ENCODE peak calls at places on chromosome 2, in six cellular contexts. One of them, this sample, is unnamed.

GRCh38 chr2:218284106-218284811 is 8.0 kb downstream of the TMBIM1 start:
- DNase-seq in endodermal cell: no peak
- DNase-seq in tibial nerve: no peak
- DNase-seq in upper lobe of right lung: no peak
- DNase-seq in tibial artery: peak; percentile 87
- DNase-seq in IMR-90: peak; percentile 80
- DNase-seq in this sample: no peak

GRCh38 chr2:26530141-26530540 is 52.2 kb upstream of the OTOF start:
- DNase-seq in IMR-90: no peak
- DNase-seq in upper lobe of right lung: peak; percentile 35
- DNase-seq in tibial nerve: no peak
- DNase-seq in tibial artery: peak; percentile 29
- DNase-seq in endodermal cell: peak; percentile 39
- DNase-seq in this sample: no peak

GRCh38 chr2:36059684-36060083 is 295.9 kb upstream of the CRIM1 start:
- DNase-seq in IMR-90: no peak
- DNase-seq in tibial nerve: no peak
- DNase-seq in endodermal cell: no peak
- DNase-seq in tibial artery: no peak
- DNase-seq in upper lobe of right lung: no peak
- DNase-seq in this sample: no peak

GRCh38 chr2:73759287-73759764 is 20.6 kb downstream of the DUSP11 start:
- DNase-seq in tibial artery: no peak
- DNase-seq in tibial nerve: no peak
- DNase-seq in upper lobe of right lung: no peak
- DNase-seq in IMR-90: peak; percentile 58
- DNase-seq in endodermal cell: no peak
- DNase-seq in this sample: peak; percentile 29

GRCh38 chr2:223580951-223581350 is 21.2 kb downstream of the SCG2 start:
- DNase-seq in endodermal cell: no peak
- DNase-seq in upper lobe of right lung: no peak
- DNase-seq in IMR-90: peak; percentile 84
- DNase-seq in tibial nerve: no peak
- DNase-seq in tibial artery: no peak
- DNase-seq in this sample: no peak

GRCh38 chr2:216016581-216016980 is 3.2 kb upstream of the MREG start:
- DNase-seq in upper lobe of right lung: no peak
- DNase-seq in IMR-90: no peak
- DNase-seq in endodermal cell: no peak
- DNase-seq in tibial artery: no peak
- DNase-seq in tibial nerve: no peak
- DNase-seq in this sample: no peak

GRCh38 chr2:238227587-238228032 is 12.2 kb downstream of the HES6 start:
- DNase-seq in tibial nerve: no peak
- DNase-seq in upper lobe of right lung: no peak
- DNase-seq in tibial artery: no peak
- DNase-seq in endodermal cell: no peak
- DNase-seq in IMR-90: no peak
- DNase-seq in this sample: no peak

GRCh38 chr2:177275041-177275440 is 10.5 kb upstream of the NFE2L2 start:
- DNase-seq in upper lobe of right lung: no peak
- DNase-seq in tibial nerve: no peak
- DNase-seq in tibial artery: no peak
- DNase-seq in endodermal cell: no peak
- DNase-seq in IMR-90: peak; percentile 94
- DNase-seq in this sample: no peak

GRCh38 chr2:65136253-65136652 is 6.3 kb upstream of the RAB1A start:
- DNase-seq in tibial nerve: no peak
- DNase-seq in upper lobe of right lung: no peak
- DNase-seq in IMR-90: no peak
- DNase-seq in tibial artery: no peak
- DNase-seq in endodermal cell: no peak
- DNase-seq in this sample: no peak

GRCh38 chr2:236341721-236342120 is 77.5 kb upstream of the ASB18 start:
- DNase-seq in IMR-90: no peak
- DNase-seq in upper lobe of right lung: no peak
- DNase-seq in tibial artery: no peak
- DNase-seq in tibial nerve: no peak
- DNase-seq in endodermal cell: no peak
- DNase-seq in this sample: no peak

GRCh38 chr2:238169021-238169707 is 10.4 kb downstream of the ERFE start:
- DNase-seq in tibial artery: peak; percentile 85
- DNase-seq in tibial nerve: peak; percentile 84
- DNase-seq in IMR-90: peak; percentile 98
- DNase-seq in upper lobe of right lung: peak; percentile 10
- DNase-seq in endodermal cell: no peak
- DNase-seq in this sample: peak; percentile 10

GRCh38 chr2:36708119-36708741 is 11.7 kb downstream of the VIT start:
- DNase-seq in tibial artery: no peak
- DNase-seq in endodermal cell: no peak
- DNase-seq in upper lobe of right lung: no peak
- DNase-seq in tibial nerve: peak; percentile 47
- DNase-seq in IMR-90: peak; percentile 17
- DNase-seq in this sample: peak; percentile 23

GRCh38 chr2:36609507-36609906 is 11.5 kb upstream of the FEZ2 start:
- DNase-seq in endodermal cell: no peak
- DNase-seq in tibial artery: no peak
- DNase-seq in tibial nerve: no peak
- DNase-seq in IMR-90: no peak
- DNase-seq in upper lobe of right lung: no peak
- DNase-seq in this sample: no peak

GRCh38 chr2:130252880-130253645 is 54.8 kb upstream of the TUBA3E start:
- DNase-seq in upper lobe of right lung: no peak
- DNase-seq in tibial nerve: no peak
- DNase-seq in IMR-90: no peak
- DNase-seq in endodermal cell: no peak
- DNase-seq in tibial artery: no peak
- DNase-seq in this sample: no peak

GRCh38 chr2:33034784-33035183 is 88.0 kb downstream of the LTBP1 start:
- DNase-seq in tibial artery: no peak
- DNase-seq in upper lobe of right lung: no peak
- DNase-seq in IMR-90: no peak
- DNase-seq in endodermal cell: no peak
- DNase-seq in tibial nerve: peak; percentile 18
- DNase-seq in this sample: no peak
- TF ChIP-seq CTCF in tibial artery: peak; percentile 62
- TF ChIP-seq CTCF in upper lobe of right lung: peak; percentile 40
- TF ChIP-seq CTCF in IMR-90: peak; percentile 38
- TF ChIP-seq CTCF in endodermal cell: no peak
- TF ChIP-seq CTCF in tibial nerve: peak; percentile 67
- TF ChIP-seq CTCF in this sample: peak; percentile 23

GRCh38 chr2:184765048-184765881 is 166.9 kb downstream of the ZNF804A start:
- DNase-seq in tibial artery: no peak
- DNase-seq in endodermal cell: no peak
- DNase-seq in IMR-90: no peak
- DNase-seq in upper lobe of right lung: no peak
- DNase-seq in tibial nerve: no peak
- DNase-seq in this sample: no peak
- H3K4me3 ChIP-seq in tibial artery: no peak overlapping the region
- H3K4me3 ChIP-seq in endodermal cell: no peak overlapping the region
- H3K4me3 ChIP-seq in IMR-90: peak overlapping the region; percentile 23
- H3K4me3 ChIP-seq in upper lobe of right lung: peak overlapping the region; percentile 18
- H3K4me3 ChIP-seq in tibial nerve: no peak overlapping the region
- H3K4me3 ChIP-seq in this sample: no peak overlapping the region

GRCh38 chr2:28457237-28457636 is 38.6 kb upstream of the PLB1 start:
- DNase-seq in endodermal cell: peak; percentile 78
- DNase-seq in IMR-90: no peak
- DNase-seq in upper lobe of right lung: no peak
- DNase-seq in tibial nerve: no peak
- DNase-seq in tibial artery: no peak
- DNase-seq in this sample: no peak
- TF ChIP-seq CTCF in endodermal cell: peak; percentile 63
- TF ChIP-seq CTCF in IMR-90: no peak
- TF ChIP-seq CTCF in upper lobe of right lung: no peak
- TF ChIP-seq CTCF in tibial nerve: no peak
- TF ChIP-seq CTCF in tibial artery: no peak
- TF ChIP-seq CTCF in this sample: no peak

GRCh38 chr2:166337932-166338331 is 37.8 kb downstream of the SCN9A start:
- DNase-seq in IMR-90: no peak
- DNase-seq in tibial artery: no peak
- DNase-seq in upper lobe of right lung: no peak
- DNase-seq in tibial nerve: no peak
- DNase-seq in endodermal cell: no peak
- DNase-seq in this sample: no peak
- H3K4me3 ChIP-seq in IMR-90: no peak overlapping the region
- H3K4me3 ChIP-seq in tibial artery: no peak overlapping the region
- H3K4me3 ChIP-seq in upper lobe of right lung: no peak overlapping the region
- H3K4me3 ChIP-seq in tibial nerve: no peak overlapping the region
- H3K4me3 ChIP-seq in endodermal cell: no peak overlapping the region
- H3K4me3 ChIP-seq in this sample: no peak overlapping the region

GRCh38 chr2:58710795-58711279 is 469.7 kb upstream of the FANCL start:
- DNase-seq in IMR-90: no peak
- DNase-seq in tibial nerve: no peak
- DNase-seq in tibial artery: no peak
- DNase-seq in upper lobe of right lung: no peak
- DNase-seq in endodermal cell: no peak
- DNase-seq in this sample: no peak

GRCh38 chr2:58709274-58709673 is 468.1 kb upstream of the FANCL start:
- DNase-seq in IMR-90: no peak
- DNase-seq in tibial nerve: no peak
- DNase-seq in tibial artery: no peak
- DNase-seq in endodermal cell: no peak
- DNase-seq in upper lobe of right lung: no peak
- DNase-seq in this sample: no peak

GRCh38 chr2:58709687-58710354 is 468.7 kb upstream of the FANCL start:
- DNase-seq in endodermal cell: no peak
- DNase-seq in IMR-90: no peak
- DNase-seq in upper lobe of right lung: no peak
- DNase-seq in tibial nerve: no peak
- DNase-seq in tibial artery: no peak
- DNase-seq in this sample: no peak

DNA sequence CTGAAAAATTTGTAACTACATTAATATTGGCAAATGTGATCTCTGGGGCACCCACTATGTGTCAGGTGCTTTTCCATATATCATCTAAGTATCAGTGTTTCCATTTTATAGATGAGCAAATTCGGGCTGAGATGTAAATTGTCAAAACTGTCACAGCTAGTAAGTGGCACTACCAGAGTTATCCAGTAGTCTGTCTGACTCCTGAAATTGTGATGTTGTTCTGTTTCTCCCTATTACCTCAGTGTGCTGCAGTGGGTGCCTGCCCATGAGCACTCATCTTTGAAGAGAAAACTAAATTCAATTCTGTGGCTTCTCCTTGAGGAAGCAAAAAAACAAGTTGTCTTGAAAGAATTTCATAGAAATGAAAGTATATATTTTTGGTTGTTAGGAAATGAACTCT is 467.4 kb upstream of the FANCL start:
- DNase-seq in upper lobe of right lung: no peak
- DNase-seq in endodermal cell: no peak
- DNase-seq in tibial nerve: no peak
- DNase-seq in tibial artery: no peak
- DNase-seq in IMR-90: no peak
- DNase-seq in this sample: no peak
- TF ChIP-seq CTCF in upper lobe of right lung: no peak
- TF ChIP-seq CTCF in endodermal cell: peak; percentile 56
- TF ChIP-seq CTCF in tibial nerve: no peak
- TF ChIP-seq CTCF in tibial artery: no peak
- TF ChIP-seq CTCF in IMR-90: no peak
- TF ChIP-seq CTCF in this sample: no peak

DNA sequence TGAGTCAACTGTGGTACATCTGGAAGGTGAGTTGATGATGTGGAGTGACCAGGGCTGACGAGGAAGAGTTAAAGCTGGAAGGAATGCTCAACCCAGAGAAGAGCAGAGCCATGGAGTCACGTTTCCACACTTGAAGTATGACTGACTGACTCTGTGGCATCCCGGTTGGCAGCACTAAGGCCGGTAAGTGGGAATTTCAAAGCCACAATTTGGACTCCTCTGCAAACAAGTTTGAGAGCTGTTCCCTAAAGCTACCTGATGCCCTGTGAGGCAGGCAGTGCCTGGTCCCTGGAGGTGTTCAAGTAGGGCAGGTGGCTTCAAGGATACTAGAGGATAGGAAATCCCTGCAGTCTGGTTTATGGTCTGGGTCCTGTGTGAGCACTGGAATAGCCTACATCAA is 69.3 kb upstream of the ITGB6 start:
- DNase-seq in upper lobe of right lung: no peak
- DNase-seq in tibial artery: no peak
- DNase-seq in IMR-90: no peak
- DNase-seq in endodermal cell: no peak
- DNase-seq in tibial nerve: no peak
- DNase-seq in this sample: no peak
- H3K4me3 ChIP-seq in upper lobe of right lung: peak overlapping the region; percentile 55
- H3K4me3 ChIP-seq in tibial artery: peak overlapping the region; percentile 61
- H3K4me3 ChIP-seq in IMR-90: peak overlapping the region; percentile 43
- H3K4me3 ChIP-seq in endodermal cell: peak overlapping the region; percentile 75
- H3K4me3 ChIP-seq in tibial nerve: peak overlapping the region; percentile 31
- H3K4me3 ChIP-seq in this sample: no peak overlapping the region

DNA sequence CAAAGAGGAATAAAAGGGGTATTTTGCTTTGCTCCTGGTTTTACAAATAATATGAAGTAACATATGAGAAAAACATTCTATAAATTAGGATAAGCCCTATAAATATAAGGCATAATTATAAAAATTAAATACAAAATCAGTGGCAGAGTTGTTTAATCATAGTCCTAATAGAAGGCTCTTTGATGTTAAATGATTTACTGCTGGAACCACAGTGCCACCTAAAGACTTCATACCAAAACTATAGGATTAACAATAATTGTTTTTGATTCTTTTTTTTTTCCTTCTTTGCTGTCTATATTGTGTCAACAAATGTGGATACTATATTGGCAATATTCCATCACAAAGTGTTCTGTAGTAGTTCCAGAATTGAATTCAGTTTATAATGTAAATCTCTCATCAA is 837.7 kb upstream of the SLC39A10 start:
- DNase-seq in IMR-90: no peak
- DNase-seq in upper lobe of right lung: no peak
- DNase-seq in tibial artery: no peak
- DNase-seq in tibial nerve: no peak
- DNase-seq in endodermal cell: no peak
- DNase-seq in this sample: peak; percentile 2
- TF ChIP-seq CTCF in IMR-90: no peak
- TF ChIP-seq CTCF in upper lobe of right lung: no peak
- TF ChIP-seq CTCF in tibial artery: no peak
- TF ChIP-seq CTCF in tibial nerve: no peak
- TF ChIP-seq CTCF in endodermal cell: peak; percentile 71
- TF ChIP-seq CTCF in this sample: peak; percentile 33

GRCh38 chr2:144519934-144520717 is at the start of gene ZEB2:
- DNase-seq in upper lobe of right lung: no peak
- DNase-seq in tibial artery: peak; percentile 88
- DNase-seq in endodermal cell: peak; percentile 68
- DNase-seq in IMR-90: peak; percentile 84
- DNase-seq in tibial nerve: peak; percentile 80
- DNase-seq in this sample: no peak
- H3K4me3 ChIP-seq in upper lobe of right lung: peak within 1 kb of the TSS; percentile 63
- H3K4me3 ChIP-seq in tibial artery: peak within 1 kb of the TSS; percentile 71
- H3K4me3 ChIP-seq in endodermal cell: peak within 1 kb of the TSS; percentile 78
- H3K4me3 ChIP-seq in IMR-90: peak within 1 kb of the TSS; percentile 99
- H3K4me3 ChIP-seq in tibial nerve: peak within 1 kb of the TSS; percentile 71
- H3K4me3 ChIP-seq in this sample: peak within 1 kb of the TSS; percentile 86